ENCODE peak calls at places on chromosomes 12 and 14, in ten cellular contexts. C is H1; Y is AG08396; X is RCC 7860; V is heart right ventricle; R is AG09309; W is HuH-7.5; B is stimulated activated effector memory CD8-positive, alpha-beta T cell treated with anti-CD3 and anti-CD28 coated beads, Interleukin-12 subunit alpha, Interleukin-12 subunit beta, amount 100 ng/mL, for 72 hours; P is T47D; H is activated T-cell treated with anti-CD3 and anti-CD28 coated beads for 1 hour. M is an unnamed sample.

GRCh38 chr14:59055439-59056045 is 132.9 kb upstream of the DAAM1 start:
- DNase-seq in Y (peak; percentile 81), V (peak; percentile 13), P (peak; percentile 65), X (no peak), B (no peak), W (peak; percentile 60), C (no peak), H (peak; percentile 4), R (peak; percentile 35), M (no peak)

GRCh38 chr12:10354502-10354901 is 35.3 kb downstream of the KLRK1 start:
- DNase-seq in P (no peak), B (no peak), V (no peak), R (no peak), W (no peak), Y (no peak), X (peak; percentile 76), C (no peak), H (no peak), M (no peak)

GRCh38 chr12:65232490-65233077 is 45.9 kb upstream of the MSRB3 start:
- DNase-seq in P (peak; percentile 37), X (no peak), B (no peak), H (no peak), R (no peak), C (no peak), Y (no peak), W (no peak), V (no peak), M (no peak)

GRCh38 chr14:32567543-32568384 is 238.7 kb downstream of the AKAP6 start:
- DNase-seq in R (no peak), V (no peak), P (no peak), Y (peak; percentile 34), B (no peak), W (no peak), C (no peak), H (no peak), X (no peak), M (no peak)

GRCh38 chr14:105041841-105042765 is 21.2 kb upstream of the CDCA4 start:
- DNase-seq in Y (no peak), W (peak; percentile 3), R (no peak), B (no peak), C (no peak), H (no peak), P (peak; percentile 59), V (no peak), X (no peak), M (no peak)

GRCh38 chr12:106645074-106645421 is 62.2 kb downstream of the RFX4 start:
- DNase-seq in C (no peak), H (no peak), Y (no peak), R (no peak), X (no peak), V (peak; percentile 26), P (peak; percentile 94), B (peak; percentile 17), W (peak; percentile 39), M (no peak)

GRCh38 chr14:61523751-61524150 is 171.6 kb upstream of the HIF1A start:
- DNase-seq in P (no peak), B (no peak), V (no peak), R (no peak), H (no peak), W (no peak), X (no peak), Y (no peak), C (no peak), M (no peak)

GRCh38 chr14:64727551-64728071 is 23.4 kb downstream of the PLEKHG3 start:
- DNase-seq in C (no peak), B (no peak), V (no peak), R (no peak), Y (no peak), P (no peak), X (no peak), H (no peak), W (no peak), M (no peak)

GRCh38 chr12:16297521-16297920 is 20.0 kb upstream of the SLC15A5 start:
- DNase-seq in Y (no peak), W (no peak), V (no peak), B (no peak), R (no peak), P (peak; percentile 66), H (no peak), X (no peak), C (no peak), M (no peak)

GRCh38 chr12:63151061-63151897 is at the start of gene AVPR1A:
- DNase-seq in C (peak; percentile 67), X (no peak), R (no peak), B (no peak), W (peak; percentile 32), Y (peak; percentile 10), V (peak; percentile 60), P (no peak), H (no peak), M (no peak)

GRCh38 chr14:103386632-103387329 is 1.6 kb downstream of the MARK3 start:
- DNase-seq in P (no peak), R (no peak), W (no peak), C (no peak), X (no peak), B (no peak), Y (no peak), V (no peak), H (no peak), M (no peak)

GRCh38 chr12:50240096-50240791 is 43.1 kb downstream of the LIMA1 start:
- DNase-seq in X (no peak), C (no peak), H (no peak), R (no peak), B (no peak), P (no peak), W (no peak), Y (no peak), V (no peak), M (no peak)

GRCh38 chr12:2627343-2628191 is 167.2 kb upstream of the FKBP4 start:
- DNase-seq in Y (no peak), H (no peak), R (no peak), P (no peak), B (no peak), X (no peak), C (no peak), W (no peak), V (no peak), M (no peak)

GRCh38 chr12:98352218-98352811 is 163.1 kb upstream of the TMPO start:
- DNase-seq in R (peak; percentile 11), H (no peak), W (no peak), C (no peak), Y (peak; percentile 34), B (peak; percentile 57), X (peak; percentile 78), P (no peak), V (no peak), M (no peak)

GRCh38 chr12:121331268-121331667 is 20.9 kb downstream of the ANAPC5 start:
- DNase-seq in R (no peak), C (no peak), V (no peak), X (no peak), Y (no peak), H (no peak), P (no peak), W (no peak), B (no peak), M (no peak)

GRCh38 chr12:79886917-79887519 is 47.9 kb downstream of the PPP1R12A start:
- DNase-seq in R (peak; percentile 23), H (no peak), V (no peak), C (no peak), B (no peak), Y (no peak), P (peak; percentile 77), X (peak; percentile 29), W (no peak), M (no peak)

GRCh38 chr12:21906919-21907642 is 34.1 kb downstream of the ABCC9 start:
- DNase-seq in P (no peak), B (no peak), R (peak; percentile 50), V (no peak), H (no peak), Y (peak; percentile 5), W (no peak), C (no peak), X (no peak), M (no peak)